ENCODE peak calls at places on chromosome 9, in seven cellular contexts. H, U, B, Q, M, C and E are unnamed samples.
A peak's percentile ranks its signal among the peaks of the same experiment; 100 is the strongest.

GRCh38 chr9:96116275-96117051 is 185.5 kb downstream of the HSD17B3 start:
- DNase-seq in M (peak; percentile 89), H (no peak), C (no peak), U (no peak), B (peak; percentile 50), Q (no peak), E (no peak)

GRCh38 chr9:5499889-5500398 is 10.4 kb upstream of the PDCD1LG2 start:
- DNase-seq in M (no peak), C (peak; percentile 68), U (peak; percentile 51), H (peak; percentile 30), B (no peak), Q (peak; percentile 56), E (peak; percentile 91)

GRCh38 chr9:27340876-27341540 is 44.1 kb upstream of the EQTN start:
- DNase-seq in Q (no peak), M (no peak), C (no peak), H (peak; percentile 71), B (no peak), U (no peak), E (no peak)

GRCh38 chr9:34343605-34344004 is 14.2 kb downstream of the NUDT2 start:
- DNase-seq in H (no peak), Q (no peak), B (no peak), U (no peak), C (no peak), M (peak; percentile 45), E (no peak)

GRCh38 chr9:129392093-129392541 is 214.1 kb upstream of the IER5L start:
- DNase-seq in C (no peak), M (no peak), Q (no peak), H (no peak), B (no peak), U (no peak), E (no peak)

GRCh38 chr9:113011911-113012381 is at the start of gene ZNF883:
- DNase-seq in B (peak; percentile 73), U (peak; percentile 65), Q (peak; percentile 49), M (peak; percentile 62), C (peak; percentile 55), H (peak; percentile 38), E (peak; percentile 84)

GRCh38 chr9:99822596-99823391 is 1.1 kb downstream of the NR4A3 start:
- DNase-seq in B (peak; percentile 62), M (peak; percentile 27), C (peak; percentile 51), H (peak; percentile 52), Q (peak; percentile 63), U (peak; percentile 53), E (peak; percentile 69)

GRCh38 chr9:115888131-115888530 is 265.5 kb upstream of the PAPPA start:
- DNase-seq in C (no peak), Q (no peak), U (no peak), B (no peak), H (no peak), M (no peak), E (no peak)

GRCh38 chr9:134375430-134376385 is 49.5 kb downstream of the RXRA start:
- DNase-seq in B (peak; percentile 33), Q (peak; percentile 41), M (peak; percentile 76), U (peak; percentile 27), H (peak; percentile 24), C (no peak), E (no peak)

GRCh38 chr9:134376386-134377142 is 50.3 kb downstream of the RXRA start:
- DNase-seq in Q (no peak), C (no peak), M (peak; percentile 73), B (no peak), H (no peak), U (no peak), E (no peak)

GRCh38 chr9:134378901-134379338 is 52.7 kb downstream of the RXRA start:
- DNase-seq in C (peak; percentile 44), H (peak; percentile 57), M (no peak), Q (peak; percentile 53), U (peak; percentile 30), B (peak; percentile 74), E (no peak)

GRCh38 chr9:134377976-134378375 is 51.7 kb downstream of the RXRA start:
- DNase-seq in C (no peak), Q (no peak), B (peak; percentile 61), H (peak; percentile 19), U (no peak), M (peak; percentile 87), E (no peak)

DNA sequence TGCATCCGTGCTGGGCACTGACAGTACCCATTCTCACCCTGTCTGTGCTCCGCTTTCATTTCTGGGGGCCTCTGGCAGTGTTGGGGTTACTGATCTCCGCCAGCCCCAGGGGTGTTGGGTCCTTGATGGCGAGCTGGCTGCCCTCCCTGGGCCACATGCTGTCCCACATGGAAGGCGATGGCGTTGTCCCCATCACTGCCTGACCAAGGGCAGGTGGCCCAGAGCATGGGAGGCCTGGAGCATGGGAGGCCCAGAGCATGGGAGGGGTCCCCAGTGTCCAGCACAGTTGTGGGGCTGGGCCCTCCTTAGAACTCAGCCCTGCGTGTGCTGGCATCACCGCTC is 50.9 kb downstream of the RXRA start:
- DNase-seq in Q (no peak), H (no peak), U (no peak), B (no peak), M (no peak), C (no peak), E (no peak)
- H3K4me3 ChIP-seq in Q (no peak overlapping the region), H (no peak overlapping the region), U (no peak overlapping the region), B (no peak overlapping the region), M (no peak overlapping the region), C (no peak overlapping the region), E (no peak overlapping the region)

GRCh38 chr9:126521976-126522590 is 91.6 kb upstream of the LMX1B start:
- DNase-seq in M (no peak), H (no peak), B (no peak), C (no peak), U (no peak), Q (no peak), E (no peak)

GRCh38 chr9:126524353-126525077 is 89.2 kb upstream of the LMX1B start:
- DNase-seq in Q (no peak), M (no peak), H (no peak), B (no peak), C (no peak), U (no peak), E (no peak)

GRCh38 chr9:126522957-126523356 is 90.8 kb upstream of the LMX1B start:
- DNase-seq in M (no peak), Q (no peak), C (no peak), H (no peak), B (no peak), U (no peak), E (no peak)

GRCh38 chr9:126521551-126521950 is 92.2 kb upstream of the LMX1B start:
- DNase-seq in U (no peak), C (no peak), M (no peak), Q (no peak), B (no peak), H (no peak), E (no peak)

DNA sequence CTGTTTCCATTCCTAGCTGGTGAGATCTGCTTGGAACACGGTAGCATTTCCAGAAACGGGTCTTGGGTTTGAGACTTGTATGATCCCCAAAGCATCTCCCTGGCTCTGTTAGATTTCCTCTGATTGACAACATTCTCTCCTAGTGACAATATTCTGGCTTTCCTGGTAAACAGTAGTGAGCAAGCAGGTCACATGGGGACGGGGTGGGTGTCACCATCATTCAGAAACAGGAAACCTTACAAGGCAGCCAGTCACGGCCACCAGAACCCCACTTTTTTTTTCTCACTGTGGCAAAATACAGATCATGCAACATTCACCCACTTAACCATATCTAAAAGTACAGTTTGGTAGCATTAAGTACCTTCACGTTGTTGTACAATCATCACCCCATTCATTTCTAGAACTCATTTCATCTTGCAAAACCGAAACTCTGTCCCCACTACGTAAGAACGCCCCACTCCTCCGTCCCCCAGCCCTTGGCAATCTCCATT is 90.1 kb upstream of the LMX1B start:
- DNase-seq in U (no peak), H (no peak), C (no peak), Q (no peak), M (no peak), B (no peak), E (no peak)
- H3K4me3 ChIP-seq in U (no peak overlapping the region), H (no peak overlapping the region), C (no peak overlapping the region), Q (no peak overlapping the region), M (no peak overlapping the region), B (no peak overlapping the region), E (no peak overlapping the region)

GRCh38 chr9:128073260-128073886 is 5.3 kb downstream of the SLC25A25 start:
- DNase-seq in B (no peak), Q (peak; percentile 58), U (no peak), M (no peak), H (no peak), C (peak; percentile 46), E (no peak)
- H3K4me3 ChIP-seq in B (no peak overlapping the region), Q (no peak overlapping the region), U (no peak overlapping the region), M (no peak overlapping the region), H (no peak overlapping the region), C (no peak overlapping the region), E (no peak overlapping the region)

GRCh38 chr9:35909274-35909673 is at the start of gene SPAAR:
- DNase-seq in H (no peak), C (no peak), M (no peak), U (no peak), B (no peak), Q (no peak), E (no peak)
- H3K4me3 ChIP-seq in H (peak within 1 kb of the TSS; percentile 14), C (no peak within 1 kb of the TSS), M (no peak within 1 kb of the TSS), U (no peak within 1 kb of the TSS), B (peak within 1 kb of the TSS; percentile 12), Q (no peak within 1 kb of the TSS), E (peak within 1 kb of the TSS; percentile 40)

DNA sequence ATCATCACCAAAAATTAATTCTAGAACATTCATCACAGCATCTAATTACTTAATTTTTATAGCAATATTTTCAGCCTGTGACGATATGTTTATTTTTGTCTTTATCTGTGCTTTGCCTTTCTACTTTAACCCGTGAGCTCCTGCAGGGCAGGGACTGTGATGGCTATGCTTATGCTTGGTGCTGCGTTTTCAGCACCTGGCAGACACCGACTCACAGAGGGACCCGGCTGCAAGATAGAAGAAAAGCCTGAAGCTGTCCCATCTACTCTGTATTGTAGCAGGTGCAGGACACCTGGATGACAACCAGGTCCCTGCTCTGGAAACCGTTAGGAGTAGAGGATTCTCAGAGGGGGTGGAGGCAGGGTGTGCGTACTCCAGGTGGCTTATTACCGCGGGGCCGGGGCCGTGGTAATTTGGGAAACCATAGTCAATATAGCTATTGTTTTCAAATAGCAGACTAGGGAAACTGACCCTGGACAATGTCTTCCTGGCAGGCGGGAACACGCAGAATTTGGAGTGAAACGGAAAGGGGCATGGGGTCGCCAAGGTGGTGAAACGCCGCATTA is 140.2 kb upstream of the PALM2AKAP2 start:
- DNase-seq in M (no peak), Q (no peak), U (no peak), C (no peak), B (no peak), H (no peak), E (no peak)
- H3K4me3 ChIP-seq in M (peak overlapping the region; percentile 24), Q (peak overlapping the region; percentile 50), U (peak overlapping the region; percentile 52), C (no peak overlapping the region), B (peak overlapping the region; percentile 41), H (peak overlapping the region; percentile 31), E (peak overlapping the region; percentile 8)

DNA sequence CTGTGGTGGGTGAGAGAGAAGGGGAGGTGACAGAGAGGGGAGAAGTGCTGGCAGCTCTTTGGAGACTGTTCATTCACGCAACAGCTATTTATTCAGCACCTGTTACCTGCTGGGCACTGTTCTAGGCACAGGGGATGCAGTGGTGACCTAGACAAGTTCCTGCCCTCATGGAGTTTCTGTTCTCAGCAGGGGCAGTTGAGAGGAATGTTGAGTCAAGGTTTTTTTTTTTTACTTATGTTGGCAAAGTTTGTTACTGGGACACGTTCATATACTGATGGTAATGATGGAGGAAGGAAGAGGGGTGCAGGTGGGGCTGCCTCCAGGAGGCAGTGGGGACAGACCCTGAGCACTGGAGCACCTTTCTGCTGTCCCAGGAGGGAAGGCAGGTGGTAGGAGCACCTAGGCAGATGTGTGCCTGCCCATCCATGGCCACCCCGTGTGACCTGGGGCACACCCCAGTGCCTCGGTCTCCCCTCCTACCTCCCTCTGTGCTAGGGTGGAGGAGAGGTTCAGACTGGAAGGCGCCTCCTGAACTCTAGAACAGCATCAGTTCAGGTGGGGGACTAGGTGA is 49.4 kb upstream of the SLC25A51 start:
- DNase-seq in Q (no peak), B (no peak), U (no peak), H (no peak), C (no peak), M (no peak), E (no peak)
- H3K4me3 ChIP-seq in Q (peak overlapping the region; percentile 17), B (no peak overlapping the region), U (no peak overlapping the region), H (no peak overlapping the region), C (no peak overlapping the region), M (no peak overlapping the region), E (no peak overlapping the region)